ENCODE peak calls at places on chromosomes 2 and 18, in seven cellular contexts. F is activated effector memory CD4-positive, alpha-beta T cell treated with anti-CD3 and anti-CD28 coated beads, Interleukin-2, amount 50 U/mL, for 16 hours; S is fibroblast of pulmonary artery; W is activated CD4-positive, alpha-beta T cell treated with anti-CD3 and anti-CD28 coated beads for 1 hour; J is substantia nigra; T is omental fat pad; M is AG08396. G is an unnamed sample.
A peak's percentile ranks its signal among the peaks of the same experiment; 100 is the strongest.

GRCh38 chr2:109243526-109244425 is 114.8 kb downstream of the SH3RF3 start:
- DNase-seq in J (no peak), M (no peak), T (no peak), W (no peak), F (peak; percentile 16), S (peak; percentile 71), G (no peak)

GRCh38 chr2:127092306-127092705 is 14.6 kb downstream of the BIN1 start:
- DNase-seq in W (no peak), J (no peak), T (no peak), M (no peak), F (no peak), S (no peak), G (no peak)

GRCh38 chr2:42092084-42092996 is 44.5 kb downstream of the PKDCC start:
- DNase-seq in S (peak; percentile 59), F (no peak), J (peak; percentile 33), M (no peak), T (no peak), W (no peak), G (no peak)

GRCh38 chr2:226524381-226524843 is 275.2 kb downstream of the IRS1 start:
- DNase-seq in S (peak; percentile 94), W (no peak), T (no peak), J (no peak), M (peak; percentile 27), F (no peak), G (no peak)

GRCh38 chr18:50629148-50629631 is 69.3 kb downstream of the MAPK4 start:
- DNase-seq in J (no peak), S (no peak), F (no peak), T (no peak), M (no peak), W (no peak), G (no peak)

GRCh38 chr2:96251721-96252292 is 14.0 kb downstream of the TMEM127 start:
- DNase-seq in W (no peak), J (peak; percentile 24), F (no peak), S (peak; percentile 90), T (no peak), M (peak; percentile 91), G (peak; percentile 65)

GRCh38 chr2:7022486-7022885 is 105.3 kb downstream of the RNF144A start:
- DNase-seq in J (no peak), T (no peak), F (no peak), S (peak; percentile 78), M (no peak), W (no peak), G (no peak)

GRCh38 chr2:3287896-3288295 is 89.7 kb downstream of the EIPR1 start:
- DNase-seq in S (no peak), W (no peak), M (no peak), J (no peak), F (no peak), T (no peak), G (no peak)

GRCh38 chr2:105379741-105380186 is 19.1 kb downstream of the FHL2 start:
- DNase-seq in M (no peak), F (no peak), T (no peak), S (no peak), J (no peak), W (no peak), G (no peak)

GRCh38 chr18:59276047-59276446 is 2.8 kb upstream of the RAX start:
- DNase-seq in F (no peak), S (no peak), W (no peak), T (no peak), M (no peak), J (no peak), G (no peak)

GRCh38 chr2:120566331-120567035 is 169.2 kb upstream of the GLI2 start:
- DNase-seq in T (no peak), W (no peak), M (peak; percentile 93), F (no peak), S (peak; percentile 93), J (no peak), G (no peak)

GRCh38 chr2:191198271-191198670 is 46.9 kb upstream of the MYO1B start:
- DNase-seq in M (no peak), T (no peak), W (no peak), F (no peak), S (no peak), J (no peak), G (no peak)

GRCh38 chr18:24656571-24656971 is 196.1 kb downstream of the HRH4 start:
- DNase-seq in M (peak; percentile 47), S (peak; percentile 1), T (no peak), J (no peak), F (no peak), W (no peak), G (peak; percentile 18)

G was measured in T1000.